ENCODE peak calls at places on chromosomes 12 and 14, in four cellular contexts. One of them, this sample, is unnamed.

GRCh38 chr12:93033948-93034347 is 104.9 kb upstream of the EEA1 start:
- DNase-seq in GM23338: no peak
- DNase-seq in K562: no peak
- DNase-seq in GM23248: no peak
- DNase-seq in this sample: no peak

GRCh38 chr14:24802236-24802635 is 168.2 kb upstream of the GZMB start:
- DNase-seq in K562: no peak
- DNase-seq in GM23248: no peak
- DNase-seq in GM23338: peak; percentile 15
- DNase-seq in this sample: peak; percentile 7

GRCh38 chr14:54976316-54976715 is 50.6 kb downstream of the WDHD1 start:
- DNase-seq in GM23248: peak; percentile 78
- DNase-seq in GM23338: no peak
- DNase-seq in K562: no peak
- DNase-seq in this sample: no peak

GRCh38 chr12:49537231-49537708 is 1.6 kb upstream of the KCNH3 start:
- DNase-seq in GM23338: peak; percentile 60
- DNase-seq in GM23248: peak; percentile 22
- DNase-seq in K562: no peak
- DNase-seq in this sample: no peak

GRCh38 chr12:25797335-25797863 is 161.1 kb upstream of the RASSF8 start:
- DNase-seq in GM23248: no peak
- DNase-seq in K562: no peak
- DNase-seq in GM23338: no peak
- DNase-seq in this sample: no peak

GRCh38 chr14:52106853-52107252 is 38.0 kb upstream of the NID2 start:
- DNase-seq in GM23338: no peak
- DNase-seq in K562: no peak
- DNase-seq in GM23248: no peak
- DNase-seq in this sample: no peak

GRCh38 chr14:68106917-68107316 is 287.3 kb downstream of the RAD51B start:
- DNase-seq in GM23248: no peak
- DNase-seq in GM23338: no peak
- DNase-seq in K562: no peak
- DNase-seq in this sample: no peak

GRCh38 chr14:76394569-76394968 is 18.6 kb downstream of the ESRRB start:
- DNase-seq in K562: no peak
- DNase-seq in GM23338: no peak
- DNase-seq in GM23248: no peak
- DNase-seq in this sample: no peak

GRCh38 chr12:6062427-6063378 is 61.8 kb downstream of the VWF start:
- DNase-seq in K562: peak; percentile 43
- DNase-seq in GM23248: peak; percentile 65
- DNase-seq in GM23338: peak; percentile 73
- DNase-seq in this sample: no peak

GRCh38 chr12:21666722-21667121 is 9.1 kb upstream of the LDHB start:
- DNase-seq in K562: no peak
- DNase-seq in GM23248: no peak
- DNase-seq in GM23338: no peak
- DNase-seq in this sample: no peak

GRCh38 chr14:78446807-78447206 is 276.6 kb downstream of the NRXN3 start:
- DNase-seq in GM23248: peak; percentile 25
- DNase-seq in K562: peak; percentile 1
- DNase-seq in GM23338: peak; percentile 40
- DNase-seq in this sample: no peak

GRCh38 chr12:10607885-10608458 is 5.4 kb downstream of the MAGOHB start:
- DNase-seq in GM23338: peak; percentile 59
- DNase-seq in GM23248: peak; percentile 55
- DNase-seq in K562: peak; percentile 10
- DNase-seq in this sample: no peak

GRCh38 chr14:65187421-65188049 is 85.2 kb upstream of the MAX start:
- DNase-seq in K562: no peak
- DNase-seq in GM23248: no peak
- DNase-seq in GM23338: peak; percentile 65
- DNase-seq in this sample: no peak

GRCh38 chr12:121038861-121039654 is at the start of gene OASL:
- DNase-seq in GM23248: peak; percentile 68
- DNase-seq in GM23338: no peak
- DNase-seq in K562: no peak
- DNase-seq in this sample: no peak

GRCh38 chr12:124609041-124609984 is 41.9 kb upstream of the NCOR2 start:
- DNase-seq in GM23248: no peak
- DNase-seq in K562: peak; percentile 78
- DNase-seq in GM23338: peak; percentile 57
- DNase-seq in this sample: no peak

GRCh38 chr12:128823916-128824839 is at the start of gene SLC15A4:
- DNase-seq in GM23248: peak; percentile 97
- DNase-seq in GM23338: peak; percentile 90
- DNase-seq in K562: peak; percentile 95
- DNase-seq in this sample: peak; percentile 85
- TF ChIP-seq EZH2 in GM23248: no peak
- TF ChIP-seq EZH2 in GM23338: no peak
- TF ChIP-seq EZH2 in K562: no peak
- TF ChIP-seq EZH2 in this sample: no peak

GRCh38 chr12:113472191-113473190 is 820 bp upstream of the LHX5 start:
- DNase-seq in K562: no peak
- DNase-seq in GM23248: no peak
- DNase-seq in GM23338: peak; percentile 86
- DNase-seq in this sample: peak; percentile 80
- TF ChIP-seq EZH2 in K562: no peak
- TF ChIP-seq EZH2 in GM23248: peak; percentile 46
- TF ChIP-seq EZH2 in GM23338: peak; percentile 81
- TF ChIP-seq EZH2 in this sample: peak; percentile 10

DNA sequence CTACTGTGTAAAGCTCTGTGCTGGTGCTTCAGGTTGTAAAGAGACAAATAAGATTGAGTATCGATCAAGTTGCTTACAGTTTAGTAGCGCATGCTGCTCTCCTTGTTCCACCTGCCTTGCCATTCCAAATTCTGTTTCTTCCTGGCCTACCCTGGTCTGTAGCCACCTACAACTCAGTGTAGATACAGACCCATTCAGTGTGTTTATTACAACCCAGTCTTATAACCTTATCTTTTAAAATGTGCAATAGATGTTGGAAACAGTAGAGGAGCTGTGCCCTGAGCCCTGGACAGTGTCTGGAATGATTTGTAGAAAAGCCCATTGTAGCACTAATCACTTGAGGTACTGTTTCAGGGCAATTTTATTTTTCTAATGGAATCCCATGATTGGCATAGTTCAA is 68.5 kb downstream of the DIP2B start:
- DNase-seq in K562: no peak
- DNase-seq in GM23338: no peak
- DNase-seq in GM23248: no peak
- DNase-seq in this sample: no peak
- TF ChIP-seq EZH2 in K562: no peak
- TF ChIP-seq EZH2 in GM23338: no peak
- TF ChIP-seq EZH2 in GM23248: no peak
- TF ChIP-seq EZH2 in this sample: no peak

DNA sequence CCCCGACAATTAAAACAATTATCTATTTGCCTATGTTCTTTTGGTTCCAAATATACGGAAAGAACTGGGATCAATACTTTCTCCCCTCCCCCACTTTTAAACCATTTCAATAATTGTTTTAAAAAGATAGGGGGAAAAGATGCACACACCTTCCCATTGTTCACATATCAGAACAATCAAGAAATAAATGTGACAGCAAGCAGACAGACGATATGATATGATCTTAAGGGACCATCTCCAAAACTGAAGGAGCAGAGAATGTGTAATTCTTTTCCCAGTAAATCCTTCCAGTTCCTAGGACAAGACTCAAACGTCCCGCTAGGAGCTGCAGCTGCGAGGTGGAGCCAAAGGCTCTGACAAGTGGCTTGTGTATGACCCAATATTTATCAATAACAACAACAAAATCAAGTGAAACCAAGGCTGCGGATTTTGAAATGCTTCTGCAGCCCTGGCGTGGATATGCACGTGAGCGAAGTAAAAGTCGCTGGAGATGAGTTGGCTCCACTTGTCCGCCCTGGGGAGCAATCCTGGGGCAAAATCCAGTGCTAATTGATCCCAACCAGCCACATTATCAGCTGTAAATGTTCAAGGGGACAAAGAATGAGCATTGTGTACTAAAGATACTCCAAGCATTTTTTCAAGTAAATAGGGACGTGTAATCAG is 8.2 kb upstream of the FOXG1 start:
- DNase-seq in K562: no peak
- DNase-seq in GM23338: no peak
- DNase-seq in GM23248: no peak
- DNase-seq in this sample: no peak
- TF ChIP-seq EZH2 in K562: no peak
- TF ChIP-seq EZH2 in GM23338: no peak
- TF ChIP-seq EZH2 in GM23248: peak; percentile 5
- TF ChIP-seq EZH2 in this sample: peak; percentile 2

GRCh38 chr12:53982616-53983579 is 2.0 kb upstream of the HOXC10 start:
- DNase-seq in GM23338: no peak
- DNase-seq in K562: no peak
- DNase-seq in GM23248: no peak
- DNase-seq in this sample: no peak

GRCh38 chr12:53985358-53985899 is 483 bp downstream of the HOXC10 start:
- DNase-seq in GM23248: peak; percentile 31
- DNase-seq in K562: no peak
- DNase-seq in GM23338: no peak
- DNase-seq in this sample: no peak

GRCh38 chr12:53981652-53982565 is 3.0 kb upstream of the HOXC10 start:
- DNase-seq in GM23248: no peak
- DNase-seq in K562: no peak
- DNase-seq in GM23338: peak; percentile 64
- DNase-seq in this sample: no peak

GRCh38 chr12:53984901-53985357 is at the start of gene HOXC10:
- DNase-seq in K562: peak; percentile 97
- DNase-seq in GM23248: peak; percentile 98
- DNase-seq in GM23338: peak; percentile 98
- DNase-seq in this sample: no peak

GRCh38 chr12:53983580-53984572 is 1.1 kb upstream of the HOXC10 start:
- DNase-seq in GM23248: no peak
- DNase-seq in K562: no peak
- DNase-seq in GM23338: peak; percentile 58
- DNase-seq in this sample: no peak
- TF ChIP-seq EZH2 in GM23248: peak; percentile 97
- TF ChIP-seq EZH2 in K562: peak; percentile 36
- TF ChIP-seq EZH2 in GM23338: peak; percentile 95
- TF ChIP-seq EZH2 in this sample: peak; percentile 90

GRCh38 chr12:132400011-132400641 is 70.7 kb upstream of the GALNT9 start:
- DNase-seq in GM23338: no peak
- DNase-seq in GM23248: peak; percentile 17
- DNase-seq in K562: no peak
- DNase-seq in this sample: no peak
- TF ChIP-seq EZH2 in GM23338: no peak
- TF ChIP-seq EZH2 in GM23248: peak; percentile 69
- TF ChIP-seq EZH2 in K562: no peak
- TF ChIP-seq EZH2 in this sample: no peak

GRCh38 chr14:70640938-70641547 is 673 bp upstream of the TTC9 start:
- DNase-seq in K562: no peak
- DNase-seq in GM23248: peak; percentile 43
- DNase-seq in GM23338: peak; percentile 52
- DNase-seq in this sample: no peak
- TF ChIP-seq EZH2 in K562: no peak
- TF ChIP-seq EZH2 in GM23248: no peak
- TF ChIP-seq EZH2 in GM23338: no peak
- TF ChIP-seq EZH2 in this sample: no peak